ENCODE peak calls at places on chromosomes 1 and 21, in six cellular contexts. I is fibroblast of lung, Z is fibroblast of pulmonary artery, V is endothelial cell of umbilical vein, P is HFF-Myc, F is activated T-cell treated with anti-CD3 and anti-CD28 coated beads for 1 hour. S is an unnamed sample.

GRCh38 chr1:74673351-74674111 is at the start of gene ERICH3:
- DNase-seq in V (no peak), F (no peak), P (no peak), Z (no peak), I (peak), S (peak)

GRCh38 chr1:31934706-31935629 is 3.2 kb downstream of the PTP4A2 start:
- DNase-seq in Z (peak), P (no peak), V (peak), I (peak), F (no peak), S (peak)

GRCh38 chr1:220818421-220819173 is 31.9 kb downstream of the MTARC1 start:
- DNase-seq in P (peak), F (no peak), Z (peak), I (peak), V (peak), S (peak)

GRCh38 chr1:115980998-115981993 is 5.0 kb downstream of the SLC22A15 start:
- DNase-seq in Z (peak), F (no peak), I (peak), P (no peak), V (peak), S (peak)

GRCh38 chr1:223878598-223879325 is 33.0 kb upstream of the TP53BP2 start:
- DNase-seq in Z (no peak), F (no peak), P (no peak), I (no peak), V (no peak), S (no peak)

GRCh38 chr1:206834711-206835110 is 30.7 kb upstream of the IL20 start:
- DNase-seq in I (no peak), P (no peak), V (no peak), F (no peak), Z (peak), S (peak)

GRCh38 chr21:27759820-27760219 is 792.9 kb upstream of the ADAMTS5 start:
- DNase-seq in V (no peak), P (no peak), F (no peak), I (no peak), Z (peak), S (no peak)

GRCh38 chr1:121458291-121459048 is 273.7 kb downstream of the SRGAP2C start:
- DNase-seq in P (no peak), I (peak), Z (no peak), V (no peak), F (no peak), S (peak)

GRCh38 chr1:39500862-39501389 is 9.5 kb downstream of the BMP8A start:
- DNase-seq in V (no peak), P (no peak), I (no peak), F (no peak), Z (no peak), S (no peak)

GRCh38 chr1:69739181-69739580 is 171.5 kb downstream of the LRRC7 start:
- DNase-seq in I (no peak), P (no peak), F (no peak), V (no peak), Z (no peak), S (no peak)

GRCh38 chr1:240092301-240093119 is 827 bp downstream of the FMN2 start:
- DNase-seq in P (no peak), Z (peak), F (no peak), V (peak), I (peak), S (peak)

GRCh38 chr1:155197901-155198546 is 9.7 kb downstream of the THBS3 start:
- DNase-seq in Z (no peak), F (no peak), P (no peak), V (no peak), I (no peak), S (no peak)

GRCh38 chr1:185260611-185261010 is 56.4 kb downstream of the IVNS1ABP start:
- DNase-seq in F (no peak), P (no peak), Z (no peak), I (no peak), V (peak), S (no peak)

GRCh38 chr1:21280011-21280471 is 10.2 kb downstream of the ECE1 start:
- DNase-seq in P (no peak), Z (peak), V (peak), I (no peak), F (no peak), S (no peak)

GRCh38 chr1:89525169-89525855 is 683 bp downstream of the LRRC8B start:
- DNase-seq in F (peak), V (peak), I (peak), Z (no peak), P (no peak), S (no peak)

GRCh38 chr1:228318823-228319241 is 87.8 kb downstream of the TRIM11 start:
- DNase-seq in I (no peak), P (no peak), V (no peak), Z (no peak), F (no peak), S (no peak)

GRCh38 chr1:95604784-95605183 is 370.8 kb downstream of the RWDD3 start:
- DNase-seq in P (no peak), I (no peak), V (no peak), Z (no peak), F (no peak), S (no peak)

GRCh38 chr1:7678491-7679158 is 92.5 kb upstream of the VAMP3 start:
- DNase-seq in I (no peak), P (no peak), V (no peak), F (no peak), Z (no peak), S (no peak)

S was measured in fibroblast of mammary gland.